ENCODE peak calls at places on chromosomes 5 and 9, in seven cellular contexts. Z is CD4-positive, alpha-beta T cell; M is esophagus squamous epithelium; B is suprapubic skin; D is tibial artery; K is IMR-90; Q is GM23338. P is an unnamed sample.

GRCh38 chr5:64497390-64497789 is 8.4 kb upstream of the RGS7BP start:
- DNase-seq in B (no peak), M (no peak), D (no peak), Z (no peak), K (peak; percentile 28), Q (peak; percentile 41), P (no peak)

GRCh38 chr9:98260635-98261034 is 5.2 kb upstream of the TBC1D2 start:
- DNase-seq in Q (no peak), K (no peak), B (no peak), Z (no peak), M (no peak), D (no peak), P (no peak)

GRCh38 chr5:168947212-168947868 is 353.6 kb downstream of the SLIT3 start:
- DNase-seq in B (no peak), K (peak; percentile 13), D (no peak), Q (peak; percentile 86), M (no peak), Z (no peak), P (no peak)

GRCh38 chr5:141883184-141883947 is 5.2 kb upstream of the PCDH1 start:
- DNase-seq in D (peak; percentile 67), Q (peak; percentile 90), Z (no peak), K (peak; percentile 11), M (no peak), B (no peak), P (peak; percentile 57)

GRCh38 chr9:87406545-87407166 is 91.0 kb upstream of the DAPK1 start:
- DNase-seq in D (no peak), K (no peak), Q (peak; percentile 65), Z (no peak), B (no peak), M (no peak), P (no peak)

GRCh38 chr5:16539169-16539666 is 73.6 kb upstream of the ZNF622 start:
- DNase-seq in M (no peak), Q (no peak), K (peak; percentile 80), Z (no peak), D (peak; percentile 92), B (peak; percentile 91), P (no peak)

GRCh38 chr5:1374680-1375055 is 29.8 kb upstream of the CLPTM1L start:
- DNase-seq in D (no peak), K (no peak), B (no peak), M (no peak), Z (no peak), Q (no peak), P (no peak)

GRCh38 chr9:130150779-130151381 is 21.3 kb upstream of the NCS1 start:
- DNase-seq in Q (no peak), B (no peak), Z (no peak), M (no peak), D (no peak), K (peak; percentile 74), P (no peak)

GRCh38 chr9:5041390-5042115 is 56.5 kb downstream of the JAK2 start:
- DNase-seq in Z (no peak), Q (no peak), M (no peak), K (no peak), B (no peak), D (peak; percentile 53), P (no peak)

GRCh38 chr9:98321269-98321668 is 65.8 kb upstream of the TBC1D2 start:
- DNase-seq in B (no peak), Q (no peak), K (no peak), Z (no peak), M (no peak), D (no peak), P (no peak)

GRCh38 chr5:124744170-124744911 is 2.1 kb downstream of the ZNF608 start:
- DNase-seq in B (no peak), Q (no peak), K (peak; percentile 27), Z (no peak), D (peak; percentile 77), M (no peak), P (peak; percentile 61)

GRCh38 chr5:176679365-176680225 is 32.3 kb downstream of the TSPAN17 start:
- DNase-seq in Z (no peak), M (no peak), D (no peak), Q (peak; percentile 42), K (no peak), B (no peak), P (no peak)

GRCh38 chr5:5017827-5018559 is 122.1 kb upstream of the ADAMTS16 start:
- DNase-seq in Q (no peak), Z (no peak), D (no peak), K (no peak), B (no peak), M (no peak), P (no peak)

GRCh38 chr5:72692273-72692672 is 124.2 kb upstream of the TNPO1 start:
- DNase-seq in D (no peak), Z (no peak), B (no peak), M (no peak), Q (no peak), K (peak; percentile 30), P (no peak)

GRCh38 chr5:155408465-155408864 is 394.9 kb downstream of the KIF4B start:
- DNase-seq in Q (no peak), M (no peak), K (no peak), D (no peak), Z (no peak), B (no peak), P (no peak)

GRCh38 chr9:116342071-116342470 is 188.5 kb downstream of the PAPPA start:
- DNase-seq in K (no peak), M (no peak), Z (no peak), D (no peak), Q (no peak), B (no peak), P (no peak)

GRCh38 chr9:11275158-11275695 is 662.4 kb upstream of the PTPRD start:
- DNase-seq in B (no peak), M (no peak), Z (no peak), K (no peak), Q (no peak), D (no peak), P (no peak)

GRCh38 chr5:52007230-52007858 is 624.1 kb downstream of the ISL1 start:
- DNase-seq in M (no peak), K (peak; percentile 38), Q (peak; percentile 66), B (no peak), Z (no peak), D (no peak), P (no peak)

GRCh38 chr9:121609845-121610637 is 41.4 kb upstream of the DAB2IP start:
- DNase-seq in Q (no peak), Z (no peak), K (peak; percentile 92), D (peak; percentile 79), M (no peak), B (no peak), P (peak; percentile 59)

GRCh38 chr5:73030531-73030930 is 74.7 kb downstream of the FCHO2 start:
- DNase-seq in D (no peak), M (no peak), B (no peak), Q (no peak), Z (no peak), K (no peak), P (no peak)

GRCh38 chr5:159101689-159102088 is 2.0 kb upstream of the EBF1 start:
- DNase-seq in B (no peak), Q (no peak), K (no peak), M (no peak), Z (no peak), D (no peak), P (no peak)

GRCh38 chr5:39447968-39448367 is 23.2 kb upstream of the DAB2 start:
- DNase-seq in D (no peak), Z (no peak), Q (no peak), M (no peak), K (peak; percentile 31), B (no peak), P (no peak)

GRCh38 chr5:157597277-157597676 is 21.7 kb upstream of the ADAM19 start:
- DNase-seq in D (no peak), Z (no peak), K (no peak), B (no peak), M (no peak), Q (no peak), P (no peak)

GRCh38 chr9:110814159-110814558 is 145.6 kb downstream of the MUSK start:
- DNase-seq in D (no peak), B (no peak), Z (no peak), Q (no peak), K (peak; percentile 25), M (no peak), P (no peak)
- H3K27ac ChIP-seq in D (no peak overlapping the region), B (no peak overlapping the region), Z (no peak overlapping the region), Q (no peak overlapping the region), K (no peak overlapping the region), M (no peak overlapping the region), P (no peak overlapping the region)

GRCh38 chr5:173744527-173744926 is 128.1 kb upstream of the BOD1 start:
- DNase-seq in Z (no peak), K (no peak), B (no peak), Q (peak; percentile 34), M (no peak), D (no peak), P (no peak)
- H3K27ac ChIP-seq in Z (no peak overlapping the region), K (no peak overlapping the region), B (no peak overlapping the region), Q (peak overlapping the region; percentile 13), M (no peak overlapping the region), D (no peak overlapping the region), P (no peak overlapping the region)

DNA sequence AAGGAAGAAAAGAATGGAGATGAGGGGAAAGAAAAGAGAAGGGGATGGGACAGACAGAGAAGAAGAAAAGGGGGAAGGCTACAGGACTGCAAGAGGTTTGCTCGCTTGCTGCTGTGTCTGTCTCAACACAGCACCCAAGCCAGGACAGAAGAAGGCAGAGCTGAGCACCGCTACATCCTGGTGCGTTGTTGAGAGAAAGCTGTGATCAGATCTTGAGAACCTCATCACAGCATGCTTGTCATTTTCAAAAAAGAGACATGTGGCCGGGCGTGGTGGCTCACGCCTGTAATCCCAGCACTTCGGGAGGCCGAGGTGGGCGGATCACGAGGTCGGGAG is 110.9 kb downstream of the NXNL2 start:
- DNase-seq in Z (no peak), B (no peak), M (no peak), K (no peak), D (no peak), Q (no peak), P (no peak)
- H3K27ac ChIP-seq in Z (no peak overlapping the region), B (no peak overlapping the region), M (peak overlapping the region; percentile 51), K (peak overlapping the region; percentile 47), D (peak overlapping the region; percentile 35), Q (no peak overlapping the region), P (no peak overlapping the region)

GRCh38 chr5:165876538-165876937 is 2371.1 kb downstream of the MAT2B start:
- DNase-seq in K (no peak), M (no peak), D (no peak), Q (no peak), Z (no peak), B (no peak), P (no peak)
- H3K27ac ChIP-seq in K (no peak overlapping the region), M (no peak overlapping the region), D (no peak overlapping the region), Q (no peak overlapping the region), Z (no peak overlapping the region), B (no peak overlapping the region), P (no peak overlapping the region)

DNA sequence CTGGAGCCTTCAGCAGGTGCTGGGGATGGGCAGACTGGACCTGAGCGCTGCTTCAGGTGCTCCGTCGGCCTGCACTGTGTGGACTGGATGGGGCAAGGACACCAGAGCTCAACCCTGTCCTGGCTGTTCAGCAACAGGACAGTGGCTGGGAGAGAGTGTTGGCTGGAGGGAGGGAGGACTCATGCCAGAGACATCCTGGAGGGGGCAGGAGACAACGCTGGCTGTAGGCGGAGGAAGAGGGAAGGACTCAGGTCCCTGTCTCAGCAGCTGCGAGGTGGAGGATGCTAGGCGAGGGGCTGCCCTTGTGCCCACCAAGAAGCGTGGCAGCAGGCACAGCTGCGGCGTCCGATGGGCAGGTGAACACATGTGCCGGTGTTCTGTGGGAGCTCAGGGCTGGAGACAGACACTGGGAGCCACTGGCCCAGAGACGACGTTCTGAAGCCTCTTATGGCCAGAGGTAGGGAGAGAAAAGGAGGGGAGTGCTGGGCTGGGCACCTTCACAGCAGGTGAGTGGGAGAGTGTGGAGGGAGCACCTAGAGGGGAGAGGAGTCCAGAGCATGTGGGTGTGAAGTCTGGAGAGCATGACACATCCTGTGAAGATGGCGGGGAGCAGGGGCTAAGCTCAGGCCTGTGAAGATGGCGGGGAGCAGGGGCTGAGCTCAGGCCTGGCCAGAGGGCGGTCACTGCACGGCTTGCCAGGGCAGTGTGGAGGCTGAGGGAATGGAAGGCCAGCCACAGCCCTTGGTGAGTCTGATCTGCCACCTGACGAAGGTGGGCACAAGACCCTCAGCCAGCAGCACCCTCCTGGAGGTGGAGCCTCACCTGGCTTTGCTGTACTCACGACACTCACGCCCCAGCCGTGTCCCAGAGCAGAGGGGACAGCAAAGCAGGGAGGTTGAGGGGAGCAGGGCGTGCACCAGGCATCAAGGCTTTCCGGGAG is 79.1 kb upstream of the FCN1 start:
- DNase-seq in D (peak; percentile 48), B (peak; percentile 68), Z (no peak), Q (no peak), M (no peak), K (no peak), P (no peak)
- H3K27ac ChIP-seq in D (no peak overlapping the region), B (no peak overlapping the region), Z (no peak overlapping the region), Q (no peak overlapping the region), M (no peak overlapping the region), K (no peak overlapping the region), P (no peak overlapping the region)

P was measured in lower lobe of right lung.